ENCODE peak calls at places on chromosomes 12 and 14, in nine cellular contexts. X is upper lobe of right lung, D is upper lobe of left lung, M is astrocyte of the spinal cord, J is MCF 10A, N is lower leg skin, W is lung, F is cardiac fibroblast, H is HFFc6. I is an unnamed sample.

GRCh38 chr12:118307069-118307954 is 65.4 kb downstream of the TAOK3 start:
- DNase-seq in X (no peak), D (no peak), M (peak; percentile 95), J (peak; percentile 90), N (no peak), W (no peak), F (peak; percentile 95), H (peak; percentile 93), I (peak; percentile 77)

GRCh38 chr12:123056053-123056452 is 75.6 kb downstream of the ARL6IP4 start:
- DNase-seq in X (no peak), D (no peak), M (no peak), J (no peak), N (no peak), W (no peak), F (peak; percentile 31), H (no peak), I (no peak)

GRCh38 chr12:46164186-46164585 is 104.7 kb downstream of the SLC38A1 start:
- DNase-seq in X (no peak), D (no peak), M (no peak), J (peak; percentile 51), N (no peak), W (no peak), F (no peak), H (no peak), I (no peak)

GRCh38 chr14:38837333-38838048 is 265.5 kb downstream of the SEC23A start:
- DNase-seq in X (no peak), D (peak; percentile 65), M (no peak), J (no peak), N (no peak), W (no peak), F (no peak), H (no peak), I (no peak)

GRCh38 chr14:68573126-68573525 is 219.7 kb downstream of the ZFP36L1 start:
- DNase-seq in X (no peak), D (no peak), M (no peak), J (no peak), N (no peak), W (no peak), F (no peak), H (no peak), I (no peak)

GRCh38 chr12:32488132-32488531 is 88.8 kb downstream of the FGD4 start:
- DNase-seq in X (no peak), D (no peak), M (no peak), J (no peak), N (no peak), W (no peak), F (no peak), H (no peak), I (no peak)

GRCh38 chr14:93654599-93654998 is 133.7 kb downstream of the PRIMA1 start:
- DNase-seq in X (no peak), D (no peak), M (no peak), J (no peak), N (no peak), W (no peak), F (no peak), H (no peak), I (no peak)

GRCh38 chr12:42946776-42947435 is 357.4 kb upstream of the PRICKLE1 start:
- DNase-seq in X (no peak), D (no peak), M (no peak), J (no peak), N (no peak), W (no peak), F (no peak), H (no peak), I (no peak)

DNA sequence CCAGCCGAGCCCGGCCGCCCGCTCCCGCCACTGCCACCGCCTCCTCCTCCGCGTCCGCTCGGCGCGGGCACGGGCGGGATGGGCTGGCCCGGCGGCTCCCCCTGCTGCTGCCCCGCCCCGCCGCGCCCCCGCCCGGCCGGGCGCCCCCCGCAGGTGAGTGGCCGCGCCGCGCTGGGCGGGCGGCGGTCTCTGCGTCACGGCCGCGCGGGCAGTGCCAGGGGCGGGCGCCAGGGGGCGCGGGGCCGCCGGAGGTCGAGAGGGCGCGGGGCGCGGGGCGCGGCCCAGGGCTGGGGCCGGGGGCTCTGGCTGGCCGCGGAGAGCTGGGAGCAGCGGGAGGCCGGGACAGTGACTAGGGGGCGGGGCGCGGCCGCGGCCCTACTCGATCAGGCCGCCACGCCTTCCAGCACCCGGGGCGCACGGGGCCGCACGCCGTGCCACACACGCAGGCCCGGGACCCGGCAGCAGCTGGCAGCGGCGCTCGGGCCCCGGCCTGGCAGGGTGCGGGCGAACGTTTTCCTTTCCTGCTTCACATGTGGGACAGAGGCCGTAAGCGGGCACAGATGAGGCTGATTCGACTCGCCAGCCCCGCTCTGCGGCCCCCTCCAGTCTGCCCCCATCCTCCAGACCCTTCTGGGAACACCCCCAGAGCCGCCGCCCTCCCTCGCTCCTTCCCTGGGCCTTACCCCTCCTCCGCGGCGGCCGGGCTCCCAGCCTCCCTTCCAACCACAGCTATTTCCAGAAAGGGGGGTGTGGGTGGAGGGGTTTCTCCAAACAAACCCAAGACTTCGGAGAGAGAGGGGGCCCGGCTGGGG is 2.4 kb upstream of the TNS2 start:
- DNase-seq in X (peak; percentile 93), D (peak; percentile 96), M (peak; percentile 86), J (peak; percentile 64), N (no peak), W (peak; percentile 76), F (peak; percentile 72), H (peak; percentile 56), I (peak; percentile 64)
- TF ChIP-seq CTCF in X (no peak), D (peak; percentile 57), M (no peak), J (peak; percentile 28), N (no peak), W (no peak), F (no peak), H (peak; percentile 46), I (peak; percentile 54)

DNA sequence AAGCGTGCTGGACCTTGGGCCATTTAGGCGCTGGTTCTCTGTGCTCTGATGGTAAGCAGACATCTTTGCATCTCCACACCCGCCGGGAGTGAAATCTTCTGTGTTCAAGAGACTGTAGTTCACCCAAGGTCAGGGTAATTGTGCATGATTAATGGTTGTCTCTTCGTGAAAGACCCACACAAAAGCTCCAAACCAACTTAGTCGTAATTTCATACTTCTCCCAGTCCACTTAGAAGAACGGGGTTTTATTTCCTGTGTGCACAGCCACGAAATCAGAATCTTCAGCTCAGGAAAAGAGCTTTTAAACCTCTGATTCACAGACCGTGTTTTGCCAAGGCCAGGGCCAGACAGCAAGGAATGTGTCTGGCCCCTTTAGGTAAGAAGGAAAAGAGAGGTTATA is 640.9 kb downstream of the MED13L start:
- DNase-seq in X (no peak), D (no peak), M (peak; percentile 5), J (no peak), N (no peak), W (no peak), F (no peak), H (no peak), I (no peak)
- TF ChIP-seq CTCF in X (no peak), D (no peak), M (no peak), J (no peak), N (no peak), W (no peak), F (no peak), H (no peak), I (no peak)

GRCh38 chr12:27686147-27686546 is 10.1 kb upstream of the REP15 start:
- DNase-seq in X (no peak), D (no peak), M (no peak), J (no peak), N (no peak), W (no peak), F (no peak), H (no peak), I (no peak)

GRCh38 chr12:27674989-27675388 is 21.3 kb upstream of the REP15 start:
- DNase-seq in X (no peak), D (no peak), M (no peak), J (no peak), N (no peak), W (no peak), F (no peak), H (no peak), I (no peak)

GRCh38 chr12:27685274-27685673 is 11.0 kb upstream of the REP15 start:
- DNase-seq in X (no peak), D (no peak), M (no peak), J (no peak), N (no peak), W (no peak), F (no peak), H (no peak), I (no peak)

GRCh38 chr12:27682534-27682933 is 13.7 kb upstream of the REP15 start:
- DNase-seq in X (no peak), D (no peak), M (peak; percentile 22), J (no peak), N (no peak), W (no peak), F (peak; percentile 66), H (peak; percentile 13), I (no peak)

DNA sequence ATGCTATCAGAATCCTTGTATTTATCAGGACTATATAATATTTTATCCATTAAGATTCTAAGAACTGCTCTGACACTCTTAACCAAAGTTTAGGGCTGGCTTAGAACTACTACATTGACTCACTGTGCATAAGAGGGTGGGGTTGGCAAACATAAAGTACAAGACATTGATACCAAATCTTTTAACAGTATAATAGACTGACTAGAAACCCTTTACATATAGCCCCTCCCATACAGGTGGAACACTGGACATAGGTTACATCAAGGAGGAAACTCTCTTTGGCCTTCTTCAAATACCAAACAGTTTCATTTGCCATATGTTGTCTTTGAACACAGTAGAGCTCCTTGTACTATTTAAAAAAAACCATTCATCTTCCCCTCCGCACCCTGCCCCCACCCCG is 15.6 kb upstream of the REP15 start:
- DNase-seq in X (no peak), D (no peak), M (no peak), J (no peak), N (no peak), W (no peak), F (no peak), H (no peak), I (no peak)
- TF ChIP-seq CTCF in X (no peak), D (no peak), M (no peak), J (no peak), N (no peak), W (no peak), F (no peak), H (no peak), I (no peak)

GRCh38 chr12:25675808-25676207 is 122.7 kb upstream of the LMNTD1 start:
- DNase-seq in X (no peak), D (no peak), M (peak; percentile 28), J (no peak), N (no peak), W (no peak), F (no peak), H (no peak), I (no peak)

GRCh38 chr12:25681580-25681979 is 128.5 kb upstream of the LMNTD1 start:
- DNase-seq in X (no peak), D (no peak), M (no peak), J (no peak), N (no peak), W (no peak), F (no peak), H (no peak), I (no peak)

GRCh38 chr12:25682421-25682820 is 129.3 kb upstream of the LMNTD1 start:
- DNase-seq in X (no peak), D (no peak), M (no peak), J (no peak), N (no peak), W (no peak), F (peak; percentile 48), H (no peak), I (no peak)

DNA sequence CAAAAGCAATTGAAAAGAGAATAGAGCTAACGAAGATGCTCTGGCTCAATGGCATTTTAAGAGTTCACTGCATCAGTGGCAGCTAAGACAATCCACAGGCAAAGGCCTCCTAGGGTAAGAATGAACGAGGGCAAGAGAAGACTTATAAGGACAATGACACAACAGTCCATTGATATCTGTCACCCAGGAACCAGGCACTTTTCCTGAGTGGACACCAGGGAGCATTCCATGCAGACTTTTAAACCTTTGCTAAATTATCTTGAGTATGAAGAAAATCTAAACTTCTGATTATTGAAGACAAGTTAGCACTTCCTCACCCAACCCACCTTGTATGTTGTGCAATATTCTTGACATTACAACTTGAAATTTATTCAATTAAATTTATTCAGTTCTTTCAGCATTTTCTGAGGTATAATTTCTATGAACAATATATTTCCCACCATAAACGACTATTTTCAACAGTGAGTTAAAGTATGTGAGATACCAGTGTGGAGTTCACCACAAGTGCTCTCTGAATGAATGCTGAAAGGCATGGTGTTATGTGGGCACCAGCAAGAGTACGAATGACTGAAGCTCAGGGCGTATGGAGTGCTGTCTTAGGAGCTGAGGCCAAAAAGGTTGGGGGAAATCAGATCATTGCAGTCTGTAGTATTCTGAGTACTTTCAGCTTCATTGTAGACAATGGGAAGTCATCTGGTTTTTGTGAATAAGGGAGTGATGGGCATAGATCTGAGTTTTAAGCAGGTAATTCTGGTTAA is 124.3 kb upstream of the LMNTD1 start:
- DNase-seq in X (no peak), D (no peak), M (no peak), J (peak; percentile 7), N (no peak), W (no peak), F (peak; percentile 62), H (no peak), I (no peak)
- TF ChIP-seq CTCF in X (peak; percentile 31), D (no peak), M (no peak), J (peak; percentile 23), N (no peak), W (no peak), F (peak; percentile 49), H (no peak), I (no peak)

I was measured in activated CD8-positive, alpha-beta T cell treated with anti-CD3 and anti-CD28 coated beads for 36 hours.